ENCODE peak calls at places on chromosomes 12 and 14, in six cellular contexts. I is MM.1S, A is mammary epithelial cell, F is coronary artery, G is adipocyte, L is heart left ventricle. M is an unnamed sample.

GRCh38 chr14:63203618-63204406 is 431 bp upstream of the RHOJ start:
- DNase-seq in F (peak; percentile 88), A (peak; percentile 93), L (peak; percentile 89), G (peak; percentile 92), I (no peak), M (peak; percentile 4)

GRCh38 chr14:21723431-21724045 is 49.9 kb upstream of the OR4E1 start:
- DNase-seq in A (peak; percentile 14), L (no peak), F (no peak), I (peak; percentile 75), G (no peak), M (peak; percentile 32)

GRCh38 chr14:95796846-95797245 is 79.8 kb upstream of the TUNAR start:
- DNase-seq in I (no peak), F (no peak), A (peak; percentile 3), L (no peak), G (no peak), M (no peak)

GRCh38 chr14:77882098-77882497 is 82.2 kb downstream of the ADCK1 start:
- DNase-seq in L (peak; percentile 49), A (peak; percentile 18), F (no peak), G (no peak), I (no peak), M (peak; percentile 18)

GRCh38 chr14:41549821-41550597 is 56.7 kb upstream of the LRFN5 start:
- DNase-seq in L (no peak), F (no peak), G (no peak), A (peak; percentile 70), I (no peak), M (no peak)

GRCh38 chr14:64186231-64187129 is 107.7 kb downstream of the ESR2 start:
- DNase-seq in G (no peak), F (no peak), A (no peak), L (no peak), I (no peak), M (no peak)

GRCh38 chr14:100540141-100540925 is 46.9 kb downstream of the BEGAIN start:
- DNase-seq in F (no peak), I (no peak), G (no peak), A (no peak), L (no peak), M (no peak)

GRCh38 chr14:60093088-60093487 is 1.4 kb downstream of the PCNX4 start:
- DNase-seq in A (no peak), F (no peak), G (peak; percentile 56), L (no peak), I (no peak), M (no peak)

GRCh38 chr12:46965880-46966279 is 113.5 kb upstream of the PCED1B start:
- DNase-seq in I (no peak), G (no peak), A (no peak), L (peak; percentile 52), F (no peak), M (no peak)

GRCh38 chr14:22614240-22614799 is 16.2 kb downstream of the ABHD4 start:
- DNase-seq in F (no peak), G (peak; percentile 91), L (no peak), A (peak; percentile 91), I (peak; percentile 74), M (no peak)

GRCh38 chr12:130198026-130198662 is 35.9 kb downstream of the FZD10 start:
- DNase-seq in A (no peak), F (peak; percentile 55), I (no peak), L (no peak), G (no peak), M (no peak)

GRCh38 chr12:109962388-109962787 is 33.8 kb downstream of the GIT2 start:
- DNase-seq in I (no peak), G (peak; percentile 19), A (no peak), L (no peak), F (no peak), M (peak; percentile 11)

GRCh38 chr14:38608244-38608643 is 352.4 kb upstream of the CLEC14A start:
- DNase-seq in G (no peak), A (no peak), L (no peak), I (no peak), F (no peak), M (no peak)

GRCh38 chr14:56322531-56322930 is 204.3 kb downstream of the PELI2 start:
- DNase-seq in A (no peak), L (no peak), I (no peak), F (no peak), G (no peak), M (no peak)

GRCh38 chr14:96125536-96125935 is 79.1 kb upstream of the BDKRB2 start:
- DNase-seq in L (no peak), I (no peak), F (no peak), G (no peak), A (no peak), M (no peak)

GRCh38 chr14:76917158-76917596 is 91.0 kb downstream of the LRRC74A start:
- DNase-seq in F (no peak), L (peak; percentile 49), A (peak; percentile 60), I (no peak), G (peak; percentile 88), M (no peak)

GRCh38 chr12:121775501-121775900 is 18.0 kb downstream of the RHOF start:
- DNase-seq in F (no peak), A (no peak), G (no peak), I (no peak), L (no peak), M (no peak)

GRCh38 chr14:76919811-76920571 is 93.8 kb downstream of the LRRC74A start:
- DNase-seq in G (peak; percentile 86), F (no peak), L (peak; percentile 50), A (peak; percentile 27), I (no peak), M (peak; percentile 89)

GRCh38 chr14:75822522-75823288 is 159.1 kb downstream of the TGFB3 start:
- DNase-seq in I (no peak), F (no peak), G (peak; percentile 73), L (no peak), A (peak; percentile 75), M (no peak)

GRCh38 chr14:99568567-99569560 is 35.1 kb downstream of the CCDC85C start:
- DNase-seq in L (no peak), I (no peak), A (no peak), F (no peak), G (peak; percentile 32), M (no peak)

GRCh38 chr12:26608706-26609105 is 224.3 kb downstream of the ITPR2 start:
- DNase-seq in L (no peak), I (no peak), G (peak; percentile 43), F (no peak), A (no peak), M (no peak)

GRCh38 chr12:68231229-68231628 is 5.6 kb upstream of the IL26 start:
- DNase-seq in F (no peak), L (no peak), G (no peak), I (no peak), A (no peak), M (no peak)
- H3K4me3 ChIP-seq in F (no peak overlapping the region), L (no peak overlapping the region), G (no peak overlapping the region), I (no peak overlapping the region), A (no peak overlapping the region), M (no peak overlapping the region)

GRCh38 chr12:23569388-23569787 is 380.1 kb downstream of the SOX5 start:
- DNase-seq in F (no peak), A (no peak), I (no peak), L (no peak), G (no peak), M (no peak)

GRCh38 chr12:23560611-23561010 is 388.9 kb downstream of the SOX5 start:
- DNase-seq in L (no peak), F (no peak), G (no peak), A (no peak), I (peak; percentile 71), M (no peak)

GRCh38 chr12:23561536-23561935 is 387.9 kb downstream of the SOX5 start:
- DNase-seq in G (no peak), L (no peak), F (no peak), A (no peak), I (no peak), M (no peak)

GRCh38 chr12:23564454-23564853 is 385.0 kb downstream of the SOX5 start:
- DNase-seq in G (no peak), A (peak; percentile 1), F (no peak), I (no peak), L (no peak), M (no peak)

GRCh38 chr12:23566133-23566532 is 383.3 kb downstream of the SOX5 start:
- DNase-seq in I (no peak), L (no peak), G (no peak), A (no peak), F (no peak), M (no peak)
- H3K4me3 ChIP-seq in I (no peak overlapping the region), L (no peak overlapping the region), G (no peak overlapping the region), A (no peak overlapping the region), F (no peak overlapping the region), M (no peak overlapping the region)

DNA sequence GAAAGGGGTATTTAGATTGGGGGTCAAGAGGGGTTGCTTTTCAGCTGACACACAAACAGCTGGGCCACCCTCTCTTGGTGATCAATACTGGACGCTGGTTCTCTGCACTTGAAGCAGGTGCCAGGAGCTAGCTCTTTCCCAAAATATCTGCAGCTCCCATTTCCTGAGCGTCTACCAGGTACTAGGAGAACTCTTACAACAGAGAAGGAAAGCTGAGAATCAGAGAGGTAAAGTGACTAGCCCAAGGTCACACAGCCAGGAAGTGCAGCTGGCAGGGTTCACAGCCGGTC is 1.2 kb downstream of the TESC start:
- DNase-seq in G (no peak), A (no peak), I (no peak), L (no peak), F (no peak), M (no peak)
- H3K4me3 ChIP-seq in G (no peak overlapping the region), A (no peak overlapping the region), I (peak overlapping the region; percentile 69), L (peak overlapping the region; percentile 75), F (peak overlapping the region; percentile 70), M (peak overlapping the region; percentile 67)

GRCh38 chr12:132261328-132262138 is 67.9 kb downstream of the GALNT9 start:
- DNase-seq in G (no peak), L (no peak), F (no peak), I (no peak), A (no peak), M (no peak)

GRCh38 chr12:132259364-132259871 is 70.0 kb downstream of the GALNT9 start:
- DNase-seq in L (no peak), I (no peak), G (no peak), F (no peak), A (no peak), M (peak; percentile 34)

GRCh38 chr12:132258543-132258942 is 70.8 kb downstream of the GALNT9 start:
- DNase-seq in L (no peak), G (no peak), I (no peak), A (no peak), F (no peak), M (no peak)

GRCh38 chr12:132260721-132261120 is 68.7 kb downstream of the GALNT9 start:
- DNase-seq in G (no peak), L (no peak), F (no peak), A (no peak), I (no peak), M (no peak)

DNA sequence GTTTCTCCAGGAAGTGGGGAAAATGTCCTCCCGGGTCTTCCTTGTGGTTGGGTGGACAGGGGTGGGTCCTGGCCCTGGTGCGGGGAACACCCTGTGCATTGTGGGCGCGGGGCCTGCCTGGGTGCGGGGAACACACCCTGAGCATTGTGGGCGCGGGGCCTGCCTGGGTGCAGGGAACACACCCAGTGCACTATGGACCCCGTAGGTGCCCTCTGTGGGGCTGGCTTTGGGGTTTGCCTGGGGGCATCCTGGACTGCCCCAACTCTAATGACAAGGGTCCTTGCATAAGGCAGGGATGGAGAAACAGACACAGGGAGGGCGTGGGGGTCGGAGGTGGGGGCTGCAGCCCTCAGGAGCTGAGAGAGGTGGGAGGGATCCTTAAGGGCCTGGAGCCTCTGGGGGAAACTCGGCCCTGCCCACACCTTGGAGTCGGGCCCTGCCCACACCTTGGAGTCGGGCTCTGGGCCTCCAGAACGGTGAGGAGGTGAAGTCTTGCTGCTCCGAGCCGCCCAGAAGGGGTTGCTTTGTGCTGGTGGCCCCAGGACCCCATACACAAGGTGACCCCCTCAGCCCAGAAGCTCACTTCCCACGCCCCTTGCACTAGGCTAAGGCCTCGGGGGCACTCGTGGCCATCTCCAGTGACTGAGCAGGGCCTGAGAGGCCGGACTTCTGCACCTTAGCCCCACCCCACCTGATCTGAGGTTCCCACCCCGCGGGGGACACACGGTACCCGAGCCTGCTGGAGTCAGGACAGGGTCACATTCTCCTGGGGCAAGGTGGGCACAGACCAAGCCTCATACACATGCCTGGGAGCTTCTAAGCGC is 69.3 kb downstream of the GALNT9 start:
- DNase-seq in G (no peak), F (no peak), L (no peak), I (no peak), A (no peak), M (no peak)
- H3K4me3 ChIP-seq in G (no peak overlapping the region), F (no peak overlapping the region), L (no peak overlapping the region), I (no peak overlapping the region), A (no peak overlapping the region), M (no peak overlapping the region)

M was measured in Jurkat, Clone E6-1.